ENCODE peak calls at places on chromosomes 1 and 21, in five cellular contexts. One of them, this sample, is unnamed.

GRCh38 chr1:224617410-224618361 is 1.6 kb downstream of the CNIH3 start:
- DNase-seq in HFF-Myc: no peak
- DNase-seq in pancreas: no peak
- DNase-seq in endodermal cell: peak
- DNase-seq in astrocyte of the cerebellum: no peak
- DNase-seq in this sample: no peak

GRCh38 chr1:3038571-3039181 is 17.4 kb downstream of the ACTRT2 start:
- DNase-seq in HFF-Myc: no peak
- DNase-seq in pancreas: no peak
- DNase-seq in endodermal cell: no peak
- DNase-seq in astrocyte of the cerebellum: no peak
- DNase-seq in this sample: no peak

GRCh38 chr1:27418326-27418761 is 25.9 kb downstream of the GPR3 start:
- DNase-seq in HFF-Myc: peak
- DNase-seq in pancreas: peak
- DNase-seq in endodermal cell: no peak
- DNase-seq in astrocyte of the cerebellum: peak
- DNase-seq in this sample: peak

GRCh38 chr1:208254862-208255261 is 10.7 kb upstream of the PLXNA2 start:
- DNase-seq in HFF-Myc: no peak
- DNase-seq in pancreas: no peak
- DNase-seq in endodermal cell: peak
- DNase-seq in astrocyte of the cerebellum: peak
- DNase-seq in this sample: no peak

GRCh38 chr1:228463559-228464455 is 23.4 kb upstream of the RNF187 start:
- DNase-seq in HFF-Myc: no peak
- DNase-seq in pancreas: no peak
- DNase-seq in endodermal cell: peak
- DNase-seq in astrocyte of the cerebellum: no peak
- DNase-seq in this sample: peak

GRCh38 chr1:220906561-220907334 is 27.5 kb downstream of the HLX start:
- DNase-seq in HFF-Myc: no peak
- DNase-seq in pancreas: no peak
- DNase-seq in endodermal cell: no peak
- DNase-seq in astrocyte of the cerebellum: no peak
- DNase-seq in this sample: no peak

GRCh38 chr21:32958288-32958992 is 67.3 kb upstream of the OLIG2 start:
- DNase-seq in HFF-Myc: no peak
- DNase-seq in pancreas: no peak
- DNase-seq in endodermal cell: peak
- DNase-seq in astrocyte of the cerebellum: no peak
- DNase-seq in this sample: no peak

GRCh38 chr1:211920141-211920572 is 89.6 kb upstream of the LPGAT1 start:
- DNase-seq in HFF-Myc: no peak
- DNase-seq in pancreas: peak
- DNase-seq in endodermal cell: no peak
- DNase-seq in astrocyte of the cerebellum: no peak
- DNase-seq in this sample: no peak

GRCh38 chr1:243483084-243483845 is 227.4 kb downstream of the SDCCAG8 start:
- DNase-seq in HFF-Myc: no peak
- DNase-seq in pancreas: no peak
- DNase-seq in endodermal cell: peak
- DNase-seq in astrocyte of the cerebellum: no peak
- DNase-seq in this sample: no peak

GRCh38 chr1:205451202-205451601 is 4.6 kb downstream of the BLACAT1 start:
- DNase-seq in HFF-Myc: no peak
- DNase-seq in pancreas: no peak
- DNase-seq in endodermal cell: peak
- DNase-seq in astrocyte of the cerebellum: no peak
- DNase-seq in this sample: no peak

GRCh38 chr1:208110296-208110695 is 133.9 kb downstream of the PLXNA2 start:
- DNase-seq in HFF-Myc: no peak
- DNase-seq in pancreas: no peak
- DNase-seq in endodermal cell: peak
- DNase-seq in astrocyte of the cerebellum: no peak
- DNase-seq in this sample: no peak

GRCh38 chr1:196546272-196547245 is 61.7 kb downstream of the KCNT2 start:
- DNase-seq in HFF-Myc: no peak
- DNase-seq in pancreas: no peak
- DNase-seq in endodermal cell: no peak
- DNase-seq in astrocyte of the cerebellum: no peak
- DNase-seq in this sample: no peak

GRCh38 chr1:193019442-193020026 is 39.6 kb downstream of the UCHL5 start:
- DNase-seq in HFF-Myc: peak
- DNase-seq in pancreas: no peak
- DNase-seq in endodermal cell: no peak
- DNase-seq in astrocyte of the cerebellum: peak
- DNase-seq in this sample: peak

GRCh38 chr1:245179706-245180105 is 24.9 kb downstream of the KIF26B start:
- DNase-seq in HFF-Myc: no peak
- DNase-seq in pancreas: no peak
- DNase-seq in endodermal cell: no peak
- DNase-seq in astrocyte of the cerebellum: no peak
- DNase-seq in this sample: no peak

DNA sequence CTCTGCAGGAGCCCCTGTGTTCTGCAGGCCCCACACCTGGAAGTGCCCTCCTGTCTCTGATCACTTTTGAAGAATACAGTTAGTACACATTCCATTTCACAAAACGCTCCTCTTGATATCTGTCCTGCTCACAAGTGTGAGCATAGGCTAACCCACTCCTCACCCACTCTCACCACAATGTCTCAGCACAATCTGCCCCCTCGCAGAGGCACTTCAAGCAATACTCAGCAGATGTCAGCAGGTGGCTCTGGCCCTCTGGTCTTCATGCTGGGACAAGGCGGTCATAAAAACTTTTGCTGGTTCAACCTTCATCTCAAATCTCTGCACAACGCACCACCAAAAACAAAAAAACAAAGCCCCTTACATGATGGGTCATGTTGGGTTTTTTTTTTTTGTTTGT is 671.2 kb downstream of the MATN1 start:
- DNase-seq in HFF-Myc: no peak
- DNase-seq in pancreas: no peak
- DNase-seq in endodermal cell: no peak
- DNase-seq in astrocyte of the cerebellum: no peak
- DNase-seq in this sample: no peak
- TF ChIP-seq CTCF in HFF-Myc: no peak
- TF ChIP-seq CTCF in pancreas: no peak
- TF ChIP-seq CTCF in endodermal cell: peak
- TF ChIP-seq CTCF in astrocyte of the cerebellum: no peak
- TF ChIP-seq CTCF in this sample: no peak

GRCh38 chr1:32605711-32606424 is 44.5 kb downstream of the ZBTB8OS start:
- DNase-seq in HFF-Myc: no peak
- DNase-seq in pancreas: no peak
- DNase-seq in endodermal cell: no peak
- DNase-seq in astrocyte of the cerebellum: no peak
- DNase-seq in this sample: no peak

DNA sequence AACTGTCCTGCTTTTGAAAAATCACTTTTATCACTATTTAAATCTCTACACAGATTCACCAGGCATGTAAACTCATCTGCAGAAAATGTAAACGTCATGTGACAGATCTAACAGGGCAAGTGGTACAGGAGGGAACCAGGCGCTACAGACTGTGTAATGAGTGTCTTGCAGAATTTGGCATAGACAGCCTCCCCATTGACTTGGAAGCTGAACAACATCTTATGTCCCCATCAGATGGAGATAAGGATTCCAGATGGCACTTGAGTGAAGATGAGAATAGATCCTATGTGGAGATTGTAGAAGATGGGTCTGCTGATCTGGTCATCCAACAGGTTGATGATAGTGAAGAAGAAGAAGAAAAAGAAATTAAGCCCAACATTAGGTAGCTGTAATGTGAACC is 50.3 kb downstream of the ZBTB8OS start:
- DNase-seq in HFF-Myc: no peak
- DNase-seq in pancreas: no peak
- DNase-seq in endodermal cell: no peak
- DNase-seq in astrocyte of the cerebellum: no peak
- DNase-seq in this sample: no peak
- TF ChIP-seq CTCF in HFF-Myc: no peak
- TF ChIP-seq CTCF in pancreas: no peak
- TF ChIP-seq CTCF in endodermal cell: no peak
- TF ChIP-seq CTCF in astrocyte of the cerebellum: no peak
- TF ChIP-seq CTCF in this sample: no peak

GRCh38 chr1:981955-982558 is at the start of gene PERM1:
- DNase-seq in HFF-Myc: no peak
- DNase-seq in pancreas: no peak
- DNase-seq in endodermal cell: no peak
- DNase-seq in astrocyte of the cerebellum: no peak
- DNase-seq in this sample: no peak

GRCh38 chr1:983736-984475 is 2.0 kb upstream of the PERM1 start:
- DNase-seq in HFF-Myc: no peak
- DNase-seq in pancreas: peak
- DNase-seq in endodermal cell: peak
- DNase-seq in astrocyte of the cerebellum: no peak
- DNase-seq in this sample: peak

GRCh38 chr1:985126-985525 is 3.2 kb upstream of the PERM1 start:
- DNase-seq in HFF-Myc: no peak
- DNase-seq in pancreas: no peak
- DNase-seq in endodermal cell: no peak
- DNase-seq in astrocyte of the cerebellum: no peak
- DNase-seq in this sample: no peak

GRCh38 chr1:982765-983436 is 1.0 kb upstream of the PERM1 start:
- DNase-seq in HFF-Myc: no peak
- DNase-seq in pancreas: no peak
- DNase-seq in endodermal cell: no peak
- DNase-seq in astrocyte of the cerebellum: no peak
- DNase-seq in this sample: no peak

DNA sequence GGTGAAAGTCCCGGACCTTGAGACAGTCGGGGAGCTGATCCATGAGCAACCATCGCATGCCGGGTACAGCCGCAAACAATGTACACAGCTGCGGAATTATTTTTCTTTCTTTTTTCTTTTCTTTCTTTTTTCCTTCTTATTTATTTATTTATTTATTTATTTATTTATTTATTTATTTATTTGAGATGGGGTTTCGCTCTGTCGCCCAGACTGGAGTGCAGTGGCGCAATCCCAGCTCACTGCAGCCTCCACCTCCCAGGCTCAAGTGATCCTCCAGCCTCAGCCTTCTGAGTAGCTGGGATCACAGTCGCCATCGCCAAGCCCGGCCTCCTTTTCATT is 2.6 kb upstream of the PERM1 start:
- DNase-seq in HFF-Myc: no peak
- DNase-seq in pancreas: no peak
- DNase-seq in endodermal cell: no peak
- DNase-seq in astrocyte of the cerebellum: no peak
- DNase-seq in this sample: no peak
- TF ChIP-seq CTCF in HFF-Myc: no peak
- TF ChIP-seq CTCF in pancreas: no peak
- TF ChIP-seq CTCF in endodermal cell: no peak
- TF ChIP-seq CTCF in astrocyte of the cerebellum: no peak
- TF ChIP-seq CTCF in this sample: no peak

GRCh38 chr1:33696311-33696710 is 167.6 kb upstream of the HMGB4 start:
- DNase-seq in HFF-Myc: no peak
- DNase-seq in pancreas: no peak
- DNase-seq in endodermal cell: no peak
- DNase-seq in astrocyte of the cerebellum: no peak
- DNase-seq in this sample: no peak
- TF ChIP-seq CTCF in HFF-Myc: no peak
- TF ChIP-seq CTCF in pancreas: no peak
- TF ChIP-seq CTCF in endodermal cell: no peak
- TF ChIP-seq CTCF in astrocyte of the cerebellum: no peak
- TF ChIP-seq CTCF in this sample: no peak

GRCh38 chr1:159056069-159056698 is 20.4 kb downstream of the AIM2 start:
- DNase-seq in HFF-Myc: no peak
- DNase-seq in pancreas: no peak
- DNase-seq in endodermal cell: peak
- DNase-seq in astrocyte of the cerebellum: no peak
- DNase-seq in this sample: no peak
- TF ChIP-seq CTCF in HFF-Myc: peak
- TF ChIP-seq CTCF in pancreas: no peak
- TF ChIP-seq CTCF in endodermal cell: peak
- TF ChIP-seq CTCF in astrocyte of the cerebellum: no peak
- TF ChIP-seq CTCF in this sample: peak

DNA sequence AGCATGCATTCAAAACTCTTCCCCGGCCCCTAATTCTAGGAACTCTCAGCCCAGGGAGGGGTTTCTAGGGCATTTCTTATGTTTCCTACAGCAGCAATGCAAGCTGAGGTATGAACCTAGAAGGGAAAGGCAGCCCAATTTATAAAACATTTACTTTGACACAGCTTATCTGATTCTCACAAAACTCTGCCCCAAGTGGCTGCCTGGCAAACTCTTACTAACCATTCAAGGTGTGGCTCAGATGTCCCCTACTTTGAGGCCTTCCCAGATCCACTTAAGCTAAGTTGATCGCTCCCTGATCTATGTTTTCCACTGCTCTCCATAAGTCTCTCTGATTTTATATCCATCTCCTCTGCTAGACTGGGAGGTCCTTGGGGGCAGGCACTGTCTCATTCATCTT is 35.4 kb downstream of the AK2 start:
- DNase-seq in HFF-Myc: no peak
- DNase-seq in pancreas: no peak
- DNase-seq in endodermal cell: peak
- DNase-seq in astrocyte of the cerebellum: no peak
- DNase-seq in this sample: no peak
- TF ChIP-seq CTCF in HFF-Myc: peak
- TF ChIP-seq CTCF in pancreas: no peak
- TF ChIP-seq CTCF in endodermal cell: peak
- TF ChIP-seq CTCF in astrocyte of the cerebellum: peak
- TF ChIP-seq CTCF in this sample: no peak

GRCh38 chr21:45921917-45922316 is 59.7 kb upstream of the COL6A1 start:
- DNase-seq in HFF-Myc: no peak
- DNase-seq in pancreas: no peak
- DNase-seq in endodermal cell: peak
- DNase-seq in astrocyte of the cerebellum: no peak
- DNase-seq in this sample: no peak
- TF ChIP-seq CTCF in HFF-Myc: no peak
- TF ChIP-seq CTCF in pancreas: no peak
- TF ChIP-seq CTCF in endodermal cell: no peak
- TF ChIP-seq CTCF in astrocyte of the cerebellum: no peak
- TF ChIP-seq CTCF in this sample: no peak

DNA sequence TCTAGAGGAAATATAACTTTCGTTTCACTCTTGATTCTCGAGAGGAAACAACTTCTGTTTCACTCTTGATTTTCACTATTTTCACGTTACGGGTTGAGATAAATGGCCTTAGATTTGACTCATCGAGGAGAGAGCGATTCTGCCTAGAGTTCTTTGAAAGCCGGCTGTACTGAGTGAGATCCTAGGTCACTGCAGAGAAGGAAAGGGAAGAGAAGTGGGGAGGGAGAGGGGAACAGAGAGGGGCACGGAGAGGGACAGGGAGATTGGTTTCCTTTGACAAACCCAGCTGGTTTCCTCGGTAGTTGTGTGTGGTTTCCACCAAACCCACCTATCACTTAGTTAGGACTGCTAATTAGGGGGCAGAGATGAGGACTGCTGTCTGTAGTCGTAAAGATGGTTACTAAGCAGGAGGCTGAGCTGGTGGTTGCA is 21.6 kb upstream of the GPR137B start:
- DNase-seq in HFF-Myc: no peak
- DNase-seq in pancreas: no peak
- DNase-seq in endodermal cell: no peak
- DNase-seq in astrocyte of the cerebellum: no peak
- DNase-seq in this sample: peak
- TF ChIP-seq CTCF in HFF-Myc: no peak
- TF ChIP-seq CTCF in pancreas: no peak
- TF ChIP-seq CTCF in endodermal cell: no peak
- TF ChIP-seq CTCF in astrocyte of the cerebellum: no peak
- TF ChIP-seq CTCF in this sample: no peak